ENCODE peak calls at places on chromosomes 13 and 19, in ten cellular contexts. B is brain microvascular endothelial cell, V is endothelial cell, F is fibroblast of villous mesenchyme, O is upper lobe of right lung, U is omental fat pad, N is H9, G is kidney epithelial cell, X is nephron progenitor cell, S is RWPE1. Z is an unnamed sample.

GRCh38 chr13:39185326-39185725 is 147.1 kb downstream of the NHLRC3 start:
- DNase-seq in B (no peak), V (no peak), F (no peak), O (no peak), U (no peak), N (no peak), G (no peak), X (no peak), S (no peak), Z (no peak)

GRCh38 chr19:53898680-53899341 is 10.3 kb upstream of the CACNG7 start:
- DNase-seq in B (no peak), V (no peak), F (no peak), O (no peak), U (no peak), N (peak; percentile 100), G (no peak), X (peak; percentile 82), S (peak; percentile 53), Z (no peak)

GRCh38 chr19:54660967-54661366 is 1.8 kb upstream of the LILRB4 start:
- DNase-seq in B (no peak), V (no peak), F (no peak), O (no peak), U (no peak), N (no peak), G (no peak), X (no peak), S (no peak), Z (peak; percentile 74)

GRCh38 chr19:15437355-15438123 is 12.2 kb downstream of the WIZ start:
- DNase-seq in B (no peak), V (no peak), F (peak; percentile 50), O (no peak), U (no peak), N (no peak), G (no peak), X (no peak), S (no peak), Z (no peak)

GRCh38 chr19:36771275-36772231 is 1.1 kb downstream of the ZNF850 start:
- DNase-seq in B (peak; percentile 97), V (peak; percentile 33), F (peak; percentile 96), O (no peak), U (peak; percentile 52), N (peak; percentile 84), G (peak; percentile 39), X (peak; percentile 7), S (peak; percentile 45), Z (peak; percentile 67)

GRCh38 chr19:17772172-17772571 is 20.9 kb downstream of the FCHO1 start:
- DNase-seq in B (no peak), V (no peak), F (no peak), O (no peak), U (no peak), N (no peak), G (no peak), X (no peak), S (no peak), Z (no peak)

GRCh38 chr13:98447881-98448641 is 128.8 kb downstream of the STK24 start:
- DNase-seq in B (no peak), V (peak; percentile 72), F (peak; percentile 28), O (peak; percentile 63), U (peak; percentile 42), N (peak; percentile 76), G (no peak), X (peak; percentile 76), S (peak; percentile 21), Z (peak; percentile 31)

GRCh38 chr13:111212517-111212873 is 97.4 kb downstream of the ARHGEF7 start:
- DNase-seq in B (no peak), V (no peak), F (no peak), O (no peak), U (no peak), N (no peak), G (no peak), X (no peak), S (no peak), Z (no peak)

GRCh38 chr19:35346193-35347052 is 1.3 kb upstream of the FFAR1 start:
- DNase-seq in B (no peak), V (no peak), F (no peak), O (peak; percentile 61), U (peak; percentile 24), N (peak; percentile 19), G (no peak), X (no peak), S (no peak), Z (peak; percentile 84)

GRCh38 chr13:42153371-42153770 is 104.9 kb downstream of the DGKH start:
- DNase-seq in B (no peak), V (no peak), F (no peak), O (no peak), U (no peak), N (no peak), G (no peak), X (no peak), S (no peak), Z (no peak)

GRCh38 chr19:29467824-29468401 is 57.9 kb upstream of the VSTM2B start:
- DNase-seq in B (no peak), V (no peak), F (no peak), O (no peak), U (no peak), N (peak; percentile 60), G (peak; percentile 5), X (peak; percentile 27), S (peak; percentile 15), Z (no peak)

GRCh38 chr13:59906413-59907027 is 257.2 kb downstream of the DIAPH3 start:
- DNase-seq in B (peak; percentile 37), V (no peak), F (peak; percentile 52), O (no peak), U (no peak), N (no peak), G (peak; percentile 23), X (peak; percentile 4), S (peak; percentile 6), Z (no peak)

GRCh38 chr13:29877456-29878096 is 27.2 kb upstream of the UBL3 start:
- DNase-seq in B (no peak), V (no peak), F (no peak), O (no peak), U (no peak), N (no peak), G (no peak), X (no peak), S (no peak), Z (no peak)

GRCh38 chr13:98068511-98068910 is 74.4 kb upstream of the FARP1 start:
- DNase-seq in B (no peak), V (no peak), F (no peak), O (no peak), U (no peak), N (no peak), G (no peak), X (no peak), S (peak; percentile 59), Z (no peak)

GRCh38 chr19:741506-742131 is 9.3 kb upstream of the MISP start:
- DNase-seq in B (no peak), V (peak; percentile 34), F (no peak), O (no peak), U (no peak), N (peak; percentile 65), G (no peak), X (no peak), S (no peak), Z (peak; percentile 65)
- TF ChIP-seq CTCF in B (peak; percentile 25), V (no peak), F (peak; percentile 18), O (no peak), U (no peak), N (peak; percentile 67), G (peak; percentile 3), X (peak; percentile 9), S (no peak), Z (no peak)

DNA sequence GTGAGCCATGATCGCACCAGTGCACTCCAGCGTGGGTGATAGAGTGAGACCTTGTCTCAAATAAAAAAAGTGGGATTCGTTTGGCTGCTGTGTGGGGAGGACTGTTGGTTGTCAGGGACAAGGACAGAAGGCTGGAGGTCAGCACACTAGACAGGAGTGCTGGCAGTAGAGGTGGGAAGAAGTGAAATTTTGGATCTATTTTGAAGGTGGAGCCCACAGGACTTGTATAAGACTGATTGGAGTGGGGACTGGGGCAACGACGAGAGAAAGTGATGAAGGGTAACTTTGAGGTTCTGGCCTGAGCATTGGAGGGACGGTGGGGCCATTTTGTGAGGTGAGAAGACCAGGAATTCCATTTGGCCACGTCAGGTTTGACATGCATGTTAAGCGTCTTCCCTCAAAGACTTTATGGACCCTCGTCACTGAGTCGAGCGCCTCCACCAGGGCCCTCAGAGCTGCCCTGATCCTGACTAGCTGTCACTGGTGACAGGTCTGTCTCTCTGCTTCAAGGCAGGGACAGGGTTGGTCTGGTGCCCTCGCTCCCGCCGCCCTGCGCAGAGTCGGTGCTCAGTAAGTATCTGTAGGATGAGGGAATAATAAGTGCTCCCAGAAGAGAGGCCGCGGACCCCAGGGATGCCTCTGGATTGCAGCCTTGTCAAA is 673 bp downstream of the CTU1 start:
- DNase-seq in B (peak; percentile 25), V (peak; percentile 18), F (no peak), O (no peak), U (peak; percentile 31), N (peak; percentile 45), G (no peak), X (no peak), S (peak; percentile 18), Z (no peak)
- TF ChIP-seq CTCF in B (peak; percentile 18), V (no peak), F (no peak), O (no peak), U (no peak), N (no peak), G (peak; percentile 7), X (no peak), S (no peak), Z (no peak)

GRCh38 chr19:13796301-13797057 is 1.2 kb downstream of the ZSWIM4 start:
- DNase-seq in B (peak; percentile 88), V (no peak), F (peak; percentile 94), O (peak; percentile 75), U (peak; percentile 77), N (peak; percentile 74), G (peak; percentile 89), X (peak; percentile 36), S (peak; percentile 94), Z (peak; percentile 68)
- TF ChIP-seq CTCF in B (peak; percentile 58), V (no peak), F (peak; percentile 44), O (peak; percentile 34), U (no peak), N (no peak), G (peak; percentile 56), X (no peak), S (no peak), Z (no peak)

GRCh38 chr19:45978156-45978555 is 4.5 kb upstream of the NOVA2 start:
- DNase-seq in B (no peak), V (no peak), F (no peak), O (no peak), U (no peak), N (no peak), G (no peak), X (no peak), S (no peak), Z (no peak)

GRCh38 chr19:45972944-45973525 is 630 bp downstream of the NOVA2 start:
- DNase-seq in B (no peak), V (no peak), F (no peak), O (no peak), U (no peak), N (no peak), G (no peak), X (peak; percentile 57), S (no peak), Z (no peak)

GRCh38 chr19:45973564-45974338 is at the start of gene NOVA2:
- DNase-seq in B (peak; percentile 56), V (peak; percentile 96), F (peak; percentile 26), O (peak; percentile 76), U (no peak), N (peak; percentile 96), G (no peak), X (peak; percentile 86), S (peak; percentile 82), Z (peak; percentile 81)

GRCh38 chr19:45976180-45976579 is 2.5 kb upstream of the NOVA2 start:
- DNase-seq in B (peak; percentile 9), V (no peak), F (no peak), O (no peak), U (no peak), N (no peak), G (no peak), X (no peak), S (no peak), Z (no peak)

GRCh38 chr19:45975296-45975695 is 1.6 kb upstream of the NOVA2 start:
- DNase-seq in B (no peak), V (no peak), F (no peak), O (no peak), U (no peak), N (no peak), G (no peak), X (no peak), S (no peak), Z (no peak)
- TF ChIP-seq CTCF in B (no peak), V (no peak), F (no peak), O (no peak), U (no peak), N (no peak), G (no peak), X (no peak), S (no peak), Z (no peak)

Z was measured in GM13976.